ENCODE peak calls at places on chromosome 10, in four cellular contexts. One of them, this sample, is unnamed.

GRCh38 chr10:98340946-98341345 is 73.0 kb upstream of the LOXL4 start:
- DNase-seq in right cardiac atrium: peak; percentile 58
- DNase-seq in Peyer's patch: no peak
- DNase-seq in small intestine: no peak
- DNase-seq in this sample: no peak

GRCh38 chr10:17793041-17793440 is 16.1 kb upstream of the MRC1 start:
- DNase-seq in right cardiac atrium: no peak
- DNase-seq in Peyer's patch: no peak
- DNase-seq in small intestine: no peak
- DNase-seq in this sample: no peak

GRCh38 chr10:100579691-100580090 is 43.9 kb downstream of the HIF1AN start:
- DNase-seq in right cardiac atrium: no peak
- DNase-seq in Peyer's patch: no peak
- DNase-seq in small intestine: no peak
- DNase-seq in this sample: no peak

GRCh38 chr10:59808896-59809643 is 55.8 kb upstream of the MRLN start:
- DNase-seq in right cardiac atrium: peak; percentile 90
- DNase-seq in Peyer's patch: peak; percentile 36
- DNase-seq in small intestine: peak; percentile 83
- DNase-seq in this sample: no peak

GRCh38 chr10:121187375-121187774 is 336.2 kb downstream of the WDR11 start:
- DNase-seq in right cardiac atrium: no peak
- DNase-seq in Peyer's patch: no peak
- DNase-seq in small intestine: no peak
- DNase-seq in this sample: no peak

GRCh38 chr10:63169624-63170023 is 36.5 kb downstream of the NRBF2 start:
- DNase-seq in right cardiac atrium: no peak
- DNase-seq in Peyer's patch: no peak
- DNase-seq in small intestine: no peak
- DNase-seq in this sample: no peak

GRCh38 chr10:94174838-94175237 is 181.1 kb downstream of the PLCE1 start:
- DNase-seq in right cardiac atrium: no peak
- DNase-seq in Peyer's patch: no peak
- DNase-seq in small intestine: no peak
- DNase-seq in this sample: no peak

GRCh38 chr10:70564901-70565351 is 37.6 kb downstream of the PRF1 start:
- DNase-seq in right cardiac atrium: no peak
- DNase-seq in Peyer's patch: no peak
- DNase-seq in small intestine: no peak
- DNase-seq in this sample: no peak

GRCh38 chr10:121490906-121491519 is 107.2 kb downstream of the FGFR2 start:
- DNase-seq in right cardiac atrium: peak; percentile 84
- DNase-seq in Peyer's patch: no peak
- DNase-seq in small intestine: no peak
- DNase-seq in this sample: no peak

DNA sequence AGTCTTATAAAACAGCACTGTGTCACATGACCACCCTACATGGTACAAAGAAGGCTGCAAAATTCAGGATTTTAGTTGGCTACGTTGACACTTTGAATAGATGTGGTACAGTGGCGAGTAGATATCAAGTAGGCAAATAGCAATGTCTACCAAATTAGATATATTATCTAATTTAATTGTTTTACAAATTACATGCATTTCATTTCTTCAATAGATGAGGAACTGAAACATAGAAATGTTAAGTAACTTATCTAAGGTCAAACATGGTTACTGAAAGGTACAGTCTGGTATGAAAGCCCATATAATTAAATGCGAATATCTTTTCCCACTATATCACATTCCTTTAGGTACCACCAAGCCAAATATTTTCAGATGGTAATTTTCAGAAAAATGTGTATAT is 972.2 kb downstream of the NRG3 start:
- DNase-seq in right cardiac atrium: no peak
- DNase-seq in Peyer's patch: no peak
- DNase-seq in small intestine: no peak
- DNase-seq in this sample: no peak
- H3K4me1 ChIP-seq in right cardiac atrium: no peaks in the 10 kb centered on the region
- H3K4me1 ChIP-seq in Peyer's patch: no peaks in the 10 kb centered on the region
- H3K4me1 ChIP-seq in small intestine: no peaks in the 10 kb centered on the region
- H3K4me1 ChIP-seq in this sample: no peaks in the 10 kb centered on the region

GRCh38 chr10:78301891-78302738 is 268.5 kb downstream of the RPS24 start:
- DNase-seq in right cardiac atrium: no peak
- DNase-seq in Peyer's patch: no peak
- DNase-seq in small intestine: peak; percentile 11
- DNase-seq in this sample: no peak
- H3K4me3 ChIP-seq in right cardiac atrium: no peak overlapping the region
- H3K4me3 ChIP-seq in Peyer's patch: peak overlapping the region; percentile 81
- H3K4me3 ChIP-seq in small intestine: peak overlapping the region; percentile 58
- H3K4me3 ChIP-seq in this sample: peak overlapping the region; percentile 64

GRCh38 chr10:125008689-125009579 is 67.0 kb downstream of the ZRANB1 start:
- DNase-seq in right cardiac atrium: peak; percentile 29
- DNase-seq in Peyer's patch: no peak
- DNase-seq in small intestine: peak; percentile 56
- DNase-seq in this sample: no peak

GRCh38 chr10:125011926-125012705 is 70.2 kb downstream of the ZRANB1 start:
- DNase-seq in right cardiac atrium: peak; percentile 61
- DNase-seq in Peyer's patch: no peak
- DNase-seq in small intestine: no peak
- DNase-seq in this sample: no peak

GRCh38 chr10:125009580-125010235 is 67.8 kb downstream of the ZRANB1 start:
- DNase-seq in right cardiac atrium: peak; percentile 32
- DNase-seq in Peyer's patch: no peak
- DNase-seq in small intestine: no peak
- DNase-seq in this sample: no peak

GRCh38 chr10:125011171-125011925 is 69.4 kb downstream of the ZRANB1 start:
- DNase-seq in right cardiac atrium: peak; percentile 34
- DNase-seq in Peyer's patch: no peak
- DNase-seq in small intestine: no peak
- DNase-seq in this sample: no peak

GRCh38 chr10:125010362-125010761 is 68.4 kb downstream of the ZRANB1 start:
- DNase-seq in right cardiac atrium: peak; percentile 37
- DNase-seq in Peyer's patch: no peak
- DNase-seq in small intestine: no peak
- DNase-seq in this sample: no peak
- H3K27ac ChIP-seq in right cardiac atrium: peak overlapping the region; percentile 79
- H3K27ac ChIP-seq in Peyer's patch: no peak overlapping the region
- H3K27ac ChIP-seq in small intestine: no peak overlapping the region
- H3K27ac ChIP-seq in this sample: no peak overlapping the region

DNA sequence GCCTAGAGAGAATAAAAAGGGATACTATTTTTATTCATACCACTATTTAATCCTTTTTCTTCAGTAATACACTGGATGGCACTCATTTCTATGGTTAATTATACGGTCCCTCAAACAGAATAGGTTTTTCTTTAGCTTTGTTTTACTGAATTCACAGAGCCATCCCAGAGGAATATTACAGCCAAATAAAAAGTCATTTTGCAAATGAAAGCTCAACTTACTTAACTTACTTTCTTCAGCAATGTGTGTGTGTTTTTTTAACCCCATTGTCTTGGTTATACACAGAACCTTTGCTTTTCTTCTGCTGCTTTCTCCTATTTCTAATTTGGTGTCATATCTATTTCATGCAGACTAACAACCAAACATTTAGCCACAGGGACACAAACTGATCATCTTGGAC is 40.6 kb downstream of the PIP4K2A start:
- DNase-seq in right cardiac atrium: no peak
- DNase-seq in Peyer's patch: no peak
- DNase-seq in small intestine: no peak
- DNase-seq in this sample: no peak
- H3K4me1 ChIP-seq in right cardiac atrium: peaks cover 10% of the 10 kb centered on the region
- H3K4me1 ChIP-seq in Peyer's patch: peaks cover 12% of the 10 kb centered on the region
- H3K4me1 ChIP-seq in small intestine: peaks cover 5% of the 10 kb centered on the region
- H3K4me1 ChIP-seq in this sample: peaks cover 96% of the 10 kb centered on the region

DNA sequence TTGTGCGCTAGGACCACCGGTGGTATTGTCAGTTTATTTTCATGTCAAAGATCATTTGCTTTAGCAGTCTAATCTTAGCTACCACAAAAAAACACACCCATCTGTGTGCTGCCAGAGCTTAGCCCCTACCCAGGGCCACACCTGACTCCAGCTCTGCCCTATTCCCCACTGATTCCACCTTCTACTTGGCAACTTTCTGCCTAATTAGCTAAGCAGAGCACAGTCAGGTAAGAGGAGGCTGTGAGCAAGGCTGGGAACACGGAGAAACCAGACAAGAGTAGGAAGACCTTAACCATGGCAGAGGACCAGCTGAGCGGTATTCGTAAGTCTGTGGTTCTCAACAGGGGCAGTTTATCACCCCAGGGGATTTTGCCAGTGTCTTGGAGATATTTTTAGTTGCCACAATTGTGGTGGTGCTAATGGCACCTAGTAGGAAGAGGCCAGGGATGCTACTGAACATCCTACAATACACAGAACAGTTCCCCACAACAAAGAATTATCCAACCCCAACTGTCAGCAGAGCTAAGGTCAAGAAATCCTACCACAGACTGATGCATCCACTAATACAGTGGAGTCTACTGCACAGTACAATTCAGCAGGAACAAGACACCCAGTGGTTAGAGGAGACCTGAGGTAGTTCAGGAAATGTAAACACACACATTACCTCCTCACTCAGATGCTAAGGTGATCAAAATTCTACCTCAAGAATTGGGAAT is 91.6 kb downstream of the ZFAND4 start:
- DNase-seq in right cardiac atrium: no peak
- DNase-seq in Peyer's patch: peak; percentile 29
- DNase-seq in small intestine: peak; percentile 54
- DNase-seq in this sample: peak; percentile 26
- H3K4me3 ChIP-seq in right cardiac atrium: peak overlapping the region; percentile 48
- H3K4me3 ChIP-seq in Peyer's patch: peak overlapping the region; percentile 40
- H3K4me3 ChIP-seq in small intestine: peak overlapping the region; percentile 34
- H3K4me3 ChIP-seq in this sample: peak overlapping the region; percentile 70

GRCh38 chr10:73865107-73865458 is 9.3 kb downstream of the CAMK2G start:
- DNase-seq in right cardiac atrium: no peak
- DNase-seq in Peyer's patch: no peak
- DNase-seq in small intestine: no peak
- DNase-seq in this sample: no peak
- H3K27ac ChIP-seq in right cardiac atrium: no peak overlapping the region
- H3K27ac ChIP-seq in Peyer's patch: peak overlapping the region; percentile 81
- H3K27ac ChIP-seq in small intestine: peak overlapping the region; percentile 8
- H3K27ac ChIP-seq in this sample: peak overlapping the region; percentile 49

DNA sequence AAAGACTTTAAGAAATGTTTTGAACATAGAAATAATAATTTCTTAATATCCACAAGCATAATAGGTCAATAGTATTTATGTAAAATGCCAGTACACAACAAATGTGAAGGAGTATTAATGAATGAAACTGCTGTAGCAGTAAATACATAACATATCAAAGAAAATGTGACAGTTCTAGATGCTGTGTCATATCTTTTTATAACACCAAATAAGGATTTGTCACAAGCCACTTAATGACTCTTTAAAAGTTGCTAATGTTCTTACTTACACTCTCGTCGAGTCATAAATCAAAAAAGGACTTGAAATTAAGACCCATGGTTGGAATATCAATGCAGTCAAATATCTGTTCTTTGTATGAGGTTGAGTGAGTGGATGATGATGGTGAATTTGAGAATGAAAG is 96.6 kb downstream of the CELF2 start:
- DNase-seq in right cardiac atrium: no peak
- DNase-seq in Peyer's patch: no peak
- DNase-seq in small intestine: no peak
- DNase-seq in this sample: no peak
- H3K4me1 ChIP-seq in right cardiac atrium: peaks cover 13% of the 10 kb centered on the region
- H3K4me1 ChIP-seq in Peyer's patch: no peaks in the 10 kb centered on the region
- H3K4me1 ChIP-seq in small intestine: no peaks in the 10 kb centered on the region
- H3K4me1 ChIP-seq in this sample: peaks cover 9% of the 10 kb centered on the region

GRCh38 chr10:44959243-44960097 is at the start of gene RASSF4:
- DNase-seq in right cardiac atrium: peak; percentile 98
- DNase-seq in Peyer's patch: peak; percentile 92
- DNase-seq in small intestine: peak; percentile 96
- DNase-seq in this sample: peak; percentile 92

GRCh38 chr10:44960482-44961230 is 1.1 kb downstream of the RASSF4 start:
- DNase-seq in right cardiac atrium: no peak
- DNase-seq in Peyer's patch: peak; percentile 15
- DNase-seq in small intestine: peak; percentile 61
- DNase-seq in this sample: peak; percentile 35

GRCh38 chr10:44960098-44960480 is 487 bp downstream of the RASSF4 start:
- DNase-seq in right cardiac atrium: no peak
- DNase-seq in Peyer's patch: no peak
- DNase-seq in small intestine: peak; percentile 40
- DNase-seq in this sample: no peak

GRCh38 chr10:44961931-44962750 is 2.5 kb downstream of the RASSF4 start:
- DNase-seq in right cardiac atrium: no peak
- DNase-seq in Peyer's patch: no peak
- DNase-seq in small intestine: no peak
- DNase-seq in this sample: no peak

DNA sequence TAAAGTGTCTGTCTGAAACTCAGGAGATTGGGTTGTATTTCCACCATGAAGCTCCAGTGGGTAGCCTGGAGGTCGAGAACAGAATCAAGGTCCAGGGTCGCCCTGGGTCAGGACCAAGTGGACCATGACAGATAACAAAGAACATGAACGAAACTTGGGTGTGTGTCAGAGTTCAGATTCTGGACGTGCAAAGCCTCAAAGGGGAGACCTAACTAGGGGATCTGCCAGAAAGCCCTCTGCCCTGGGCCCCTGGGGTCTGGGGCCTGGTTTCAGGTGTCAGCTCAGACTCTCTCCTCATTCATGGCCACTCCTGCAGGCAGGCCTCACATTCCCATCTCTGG is 1.6 kb downstream of the RASSF4 start:
- DNase-seq in right cardiac atrium: no peak
- DNase-seq in Peyer's patch: peak; percentile 15
- DNase-seq in small intestine: peak; percentile 42
- DNase-seq in this sample: no peak
- H3K4me3 ChIP-seq in right cardiac atrium: peak overlapping the region; percentile 56
- H3K4me3 ChIP-seq in Peyer's patch: peak overlapping the region; percentile 95
- H3K4me3 ChIP-seq in small intestine: peak overlapping the region; percentile 71
- H3K4me3 ChIP-seq in this sample: no peak overlapping the region